ENCODE peak calls at places on chromosomes 16 and 17, in seven cellular contexts. O is CD8-positive, alpha-beta T cell; H is effector memory CD4-positive, alpha-beta T cell; S is NT2/D1; C is neural progenitor cell; R is heart left ventricle; G is CD8-positive, alpha-beta memory T cell. E is an unnamed sample.
A peak's percentile ranks its signal among the peaks of the same experiment; 100 is the strongest.

GRCh38 chr17:8986295-8986694 is 20.8 kb upstream of the PIK3R5 start:
- DNase-seq in O (no peak), H (no peak), S (no peak), C (no peak), R (no peak), G (no peak), E (no peak)

GRCh38 chr16:2296662-2297505 is 29.0 kb upstream of the RNPS1 start:
- DNase-seq in O (no peak), H (no peak), S (no peak), C (peak; percentile 34), R (no peak), G (no peak), E (no peak)

GRCh38 chr16:31466381-31466841 is 5.5 kb upstream of the TGFB1I1 start:
- DNase-seq in O (no peak), H (no peak), S (no peak), C (no peak), R (no peak), G (no peak), E (no peak)

GRCh38 chr16:69118468-69118867 is 13.0 kb downstream of the HAS3 start:
- DNase-seq in O (no peak), H (no peak), S (no peak), C (no peak), R (no peak), G (no peak), E (no peak)

GRCh38 chr17:29640981-29641642 is 18.4 kb upstream of the CORO6 start:
- DNase-seq in O (no peak), H (no peak), S (no peak), C (no peak), R (no peak), G (no peak), E (no peak)

GRCh38 chr17:43879723-43880419 is 27.5 kb downstream of the MPP2 start:
- DNase-seq in O (no peak), H (no peak), S (no peak), C (no peak), R (no peak), G (no peak), E (no peak)

GRCh38 chr17:7839199-7839889 is 5.3 kb downstream of the KDM6B start:
- DNase-seq in O (no peak), H (no peak), S (no peak), C (no peak), R (peak; percentile 29), G (no peak), E (no peak)

GRCh38 chr17:52673791-52674190 is 515.3 kb upstream of the CA10 start:
- DNase-seq in O (no peak), H (no peak), S (no peak), C (no peak), R (no peak), G (no peak), E (no peak)

GRCh38 chr16:11476676-11477075 is 110.0 kb downstream of the LITAF start:
- DNase-seq in O (no peak), H (no peak), S (no peak), C (no peak), R (no peak), G (no peak), E (no peak)

GRCh38 chr16:50213939-50214519 is 52.3 kb upstream of the ADCY7 start:
- DNase-seq in O (no peak), H (no peak), S (peak; percentile 33), C (peak; percentile 18), R (no peak), G (peak; percentile 41), E (no peak)

DNA sequence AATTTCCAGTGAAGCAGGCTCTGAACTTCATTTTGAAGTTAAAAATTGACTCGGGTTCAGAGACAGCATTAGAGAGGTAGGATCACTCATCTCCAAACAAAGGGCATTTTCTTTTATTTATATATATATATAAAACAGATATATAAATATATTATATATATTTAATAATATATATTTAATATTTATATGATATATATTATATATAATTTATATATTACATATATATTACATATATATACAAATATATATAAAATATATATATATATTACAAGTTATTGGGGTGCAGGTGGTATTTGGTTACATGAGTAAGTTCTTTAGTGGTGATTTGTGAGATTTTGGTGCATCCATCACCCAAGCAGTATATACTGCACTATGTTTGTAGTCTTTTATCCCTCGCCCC is 320.8 kb downstream of the MAP2K6 start:
- DNase-seq in O (no peak), H (no peak), S (no peak), C (no peak), R (no peak), G (no peak), E (no peak)
- H3K9me3 ChIP-seq in O (no peaks in the 10 kb centered on the region), H (no peaks in the 10 kb centered on the region), S (no peaks in the 10 kb centered on the region), C (no peaks in the 10 kb centered on the region), R (no peaks in the 10 kb centered on the region), G (no peaks in the 10 kb centered on the region), E (no peaks in the 10 kb centered on the region)

DNA sequence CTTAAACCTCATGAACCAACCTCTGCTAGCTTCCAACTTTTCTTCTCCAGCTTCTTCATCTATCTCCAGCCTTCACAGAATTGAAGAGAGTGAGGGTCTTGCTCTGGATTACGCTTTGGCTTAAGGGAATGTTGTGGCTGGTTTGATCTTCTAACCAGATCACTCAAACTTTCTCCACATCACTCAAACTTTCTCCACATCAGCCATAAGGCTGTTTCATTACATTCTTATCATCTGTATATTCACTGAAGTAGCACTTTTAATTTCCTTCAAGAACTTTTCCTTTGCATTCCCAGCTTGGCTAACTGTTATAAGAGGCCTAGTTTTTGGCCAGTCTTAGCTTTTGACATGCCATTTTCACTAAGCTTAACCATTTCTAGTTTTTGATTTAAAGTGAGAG is 52.3 kb downstream of the CACNG1 start:
- DNase-seq in O (no peak), H (no peak), S (no peak), C (no peak), R (no peak), G (no peak), E (no peak)
- H3K9me3 ChIP-seq in O (no peaks in the 10 kb centered on the region), H (no peaks in the 10 kb centered on the region), S (no peaks in the 10 kb centered on the region), C (no peaks in the 10 kb centered on the region), R (no peaks in the 10 kb centered on the region), G (no peaks in the 10 kb centered on the region), E (no peaks in the 10 kb centered on the region)

DNA sequence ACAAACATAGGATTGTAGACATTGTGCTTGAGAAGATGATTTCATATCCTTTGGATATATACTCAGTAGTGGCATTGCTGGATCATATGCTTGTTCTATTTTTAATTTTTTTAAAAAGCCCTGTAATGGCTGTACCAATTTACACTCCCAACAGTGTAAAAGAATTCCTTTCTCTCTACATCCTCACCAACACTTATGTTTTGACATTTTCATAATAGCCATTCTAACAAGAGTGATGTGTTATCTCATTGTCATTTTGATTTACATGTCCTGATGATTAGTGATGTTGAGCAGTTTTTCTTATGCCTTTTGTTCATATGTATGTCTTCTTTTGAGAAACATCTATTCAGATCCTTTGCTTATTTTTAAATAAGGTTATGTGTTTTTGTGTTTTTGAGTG is 1039.2 kb upstream of the GOT2 start:
- DNase-seq in O (no peak), H (no peak), S (no peak), C (no peak), R (no peak), G (no peak), E (no peak)
- H3K9me3 ChIP-seq in O (no peaks in the 10 kb centered on the region), H (no peaks in the 10 kb centered on the region), S (no peaks in the 10 kb centered on the region), C (no peaks in the 10 kb centered on the region), R (no peaks in the 10 kb centered on the region), G (no peaks in the 10 kb centered on the region), E (no peaks in the 10 kb centered on the region)

GRCh38 chr17:16552637-16553045 is 16.4 kb downstream of the ZNF287 start:
- DNase-seq in O (no peak), H (no peak), S (no peak), C (no peak), R (no peak), G (no peak), E (no peak)
- H3K9me3 ChIP-seq in O (peaks cover 50% of the 10 kb centered on the region), H (peaks cover 55% of the 10 kb centered on the region), S (peaks cover 89% of the 10 kb centered on the region), C (peaks cover 51% of the 10 kb centered on the region), R (peaks cover 26% of the 10 kb centered on the region), G (peaks cover 45% of the 10 kb centered on the region), E (peaks cover 46% of the 10 kb centered on the region)

GRCh38 chr16:35196313-35196712 is 1736.9 kb downstream of the TP53TG3F start:
- DNase-seq in O (no peak), H (no peak), S (no peak), C (no peak), R (no peak), G (no peak), E (no peak)
- H3K9me3 ChIP-seq in O (no peaks in the 10 kb centered on the region), H (peaks cover 4% of the 10 kb centered on the region), S (no peaks in the 10 kb centered on the region), C (peaks cover 21% of the 10 kb centered on the region), R (no peaks in the 10 kb centered on the region), G (no peaks in the 10 kb centered on the region), E (peaks cover 3% of the 10 kb centered on the region)

GRCh38 chr16:72332926-72333325 is 161.0 kb upstream of the PMFBP1 start:
- DNase-seq in O (no peak), H (no peak), S (no peak), C (no peak), R (no peak), G (no peak), E (no peak)
- H3K9me3 ChIP-seq in O (no peaks in the 10 kb centered on the region), H (no peaks in the 10 kb centered on the region), S (peaks cover 18% of the 10 kb centered on the region), C (peaks cover 2% of the 10 kb centered on the region), R (no peaks in the 10 kb centered on the region), G (no peaks in the 10 kb centered on the region), E (no peaks in the 10 kb centered on the region)

DNA sequence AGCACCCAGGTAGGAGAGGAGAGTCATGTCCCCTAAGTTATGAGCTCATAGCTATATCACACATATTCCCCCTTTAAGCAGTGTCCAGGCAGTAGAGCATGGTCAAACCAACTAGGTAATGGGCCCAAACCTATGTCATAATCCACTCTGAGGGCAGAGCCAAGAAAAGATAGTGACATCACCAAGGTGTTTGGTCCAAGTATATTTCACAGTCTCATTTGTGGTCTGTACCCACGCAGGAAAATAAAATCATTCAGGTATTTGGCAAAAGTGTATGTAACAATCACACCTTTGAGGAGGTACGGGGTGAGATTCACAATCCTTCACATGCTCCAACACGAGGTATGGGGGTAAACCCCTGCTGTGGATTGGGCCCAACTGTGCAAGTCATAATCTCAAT is 2112.8 kb downstream of the TP53TG3F start:
- DNase-seq in O (no peak), H (no peak), S (no peak), C (no peak), R (no peak), G (no peak), E (no peak)
- H3K9me3 ChIP-seq in O (no peaks in the 10 kb centered on the region), H (no peaks in the 10 kb centered on the region), S (no peaks in the 10 kb centered on the region), C (peaks cover under 1% of the 10 kb centered on the region), R (no peaks in the 10 kb centered on the region), G (peaks cover 4% of the 10 kb centered on the region), E (no peaks in the 10 kb centered on the region)

DNA sequence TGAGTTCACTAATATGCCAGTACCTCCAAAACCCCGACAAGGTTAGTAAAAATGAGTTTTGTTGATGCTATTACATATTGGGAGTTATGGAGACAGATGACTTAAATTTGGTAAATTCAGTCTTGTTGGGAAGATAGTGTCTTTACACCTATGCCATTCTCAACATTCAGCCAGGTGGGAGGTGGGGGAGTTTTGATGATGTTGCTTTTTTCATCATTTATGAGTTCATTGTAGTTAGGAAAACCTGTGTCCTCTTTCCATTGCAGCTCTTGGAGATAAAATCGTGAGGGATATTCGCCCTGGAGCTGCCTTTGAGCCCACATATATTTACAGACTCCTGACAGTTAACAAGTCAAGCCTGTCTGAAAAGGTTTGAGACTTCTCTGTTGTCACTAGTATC is 59.9 kb upstream of the CRISPLD2 start:
- DNase-seq in O (no peak), H (no peak), S (no peak), C (no peak), R (no peak), G (no peak), E (no peak)
- H3K9me3 ChIP-seq in O (no peaks in the 10 kb centered on the region), H (no peaks in the 10 kb centered on the region), S (no peaks in the 10 kb centered on the region), C (no peaks in the 10 kb centered on the region), R (no peaks in the 10 kb centered on the region), G (no peaks in the 10 kb centered on the region), E (no peaks in the 10 kb centered on the region)

DNA sequence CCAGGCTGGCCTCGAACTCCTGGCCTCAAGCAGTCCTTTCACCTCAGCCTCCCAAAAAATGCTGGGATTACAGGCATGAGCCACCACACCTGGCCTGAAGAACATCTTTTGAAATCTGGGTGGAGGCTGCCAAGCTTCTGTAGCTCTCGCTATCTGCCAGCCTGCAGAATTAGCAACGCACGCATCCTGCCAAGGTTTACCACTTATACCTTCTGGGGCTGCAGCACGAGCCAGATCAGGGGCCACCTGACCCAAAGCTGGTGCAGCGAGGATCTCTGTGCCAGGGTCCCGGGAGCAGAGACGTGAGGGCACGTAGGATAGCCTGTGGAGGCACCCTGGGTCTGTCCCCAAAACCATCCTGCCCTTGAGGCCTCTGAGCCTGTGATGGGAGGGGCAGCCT is 22.2 kb downstream of the SLC38A8 start:
- DNase-seq in O (no peak), H (no peak), S (no peak), C (no peak), R (no peak), G (no peak), E (no peak)
- H3K9me3 ChIP-seq in O (no peaks in the 10 kb centered on the region), H (no peaks in the 10 kb centered on the region), S (peaks cover 8% of the 10 kb centered on the region), C (peaks cover 9% of the 10 kb centered on the region), R (no peaks in the 10 kb centered on the region), G (no peaks in the 10 kb centered on the region), E (no peaks in the 10 kb centered on the region)

E was measured in T-helper 17 cell.